ENCODE peak calls at places on chromosomes 6 and 20, in six cellular contexts. M, R, E, Q, P and A are unnamed samples.

GRCh38 chr20:62830821-62831220 is 14.0 kb downstream of the COL9A3 start:
- DNase-seq in M (no peak), R (no peak), E (no peak), Q (no peak), P (no peak), A (no peak)

GRCh38 chr6:39927159-39927558 is 7.1 kb downstream of the MOCS1 start:
- DNase-seq in M (peak), R (no peak), E (no peak), Q (no peak), P (no peak), A (no peak)

GRCh38 chr20:16661738-16662137 is 68.1 kb upstream of the SNRPB2 start:
- DNase-seq in M (no peak), R (no peak), E (no peak), Q (no peak), P (no peak), A (no peak)

GRCh38 chr20:41308290-41308691 is 9.2 kb downstream of the ZHX3 start:
- DNase-seq in M (peak), R (peak), E (no peak), Q (no peak), P (no peak), A (no peak)

GRCh38 chr6:33313709-33314514 is at the start of gene TAPBP:
- DNase-seq in M (peak), R (no peak), E (peak), Q (peak), P (peak), A (peak)

GRCh38 chr6:150592377-150592995 is 7.2 kb upstream of the PLEKHG1 start:
- DNase-seq in M (no peak), R (no peak), E (no peak), Q (no peak), P (no peak), A (no peak)

GRCh38 chr20:23032056-23032455 is 3.1 kb upstream of the SSTR4 start:
- DNase-seq in M (no peak), R (no peak), E (no peak), Q (no peak), P (no peak), A (no peak)

GRCh38 chr20:33862709-33863403 is 51.7 kb downstream of the CHMP4B start:
- DNase-seq in M (peak), R (peak), E (peak), Q (peak), P (peak), A (peak)

GRCh38 chr6:10531513-10531912 is 10.4 kb downstream of the GCNT2 start:
- DNase-seq in M (no peak), R (no peak), E (no peak), Q (no peak), P (no peak), A (no peak)

GRCh38 chr20:37209661-37210314 is 30.4 kb upstream of the MROH8 start:
- DNase-seq in M (peak), R (no peak), E (no peak), Q (no peak), P (no peak), A (no peak)